ENCODE peak calls at places on chromosomes 16 and 17, in four cellular contexts. G is colonic mucosa; K is CD8-positive, alpha-beta memory T cell; U is spleen. F is an unnamed sample.

GRCh38 chr16:27432600-27432957 is 30.6 kb downstream of the IL21R start:
- DNase-seq in U (peak), K (no peak), G (no peak), F (peak)

GRCh38 chr17:49890077-49890821 is 42.4 kb upstream of the TAC4 start:
- DNase-seq in G (no peak), U (no peak), K (no peak), F (no peak)

GRCh38 chr16:25841776-25842175 is 150.0 kb downstream of the HS3ST4 start:
- DNase-seq in U (no peak), K (no peak), G (no peak), F (no peak)

GRCh38 chr16:77951788-77952187 is 70.6 kb upstream of the CLEC3A start:
- DNase-seq in K (no peak), U (no peak), G (no peak), F (no peak)

GRCh38 chr16:23284584-23284983 is 17.5 kb upstream of the SCNN1B start:
- DNase-seq in U (no peak), K (no peak), G (no peak), F (no peak)

GRCh38 chr16:83627996-83628395 is 179.8 kb upstream of the HSBP1 start:
- DNase-seq in U (no peak), K (no peak), G (no peak), F (no peak)

GRCh38 chr17:12320286-12320685 is 299.6 kb downstream of the MAP2K4 start:
- DNase-seq in U (no peak), G (no peak), K (no peak), F (peak)

GRCh38 chr17:59003860-59004259 is 102.8 kb downstream of the TRIM37 start:
- DNase-seq in G (no peak), K (no peak), U (no peak), F (no peak)

GRCh38 chr17:44920565-44920940 is 5.3 kb upstream of the GFAP start:
- DNase-seq in K (no peak), U (peak), G (no peak), F (no peak)

GRCh38 chr16:49696414-49697101 is 159.4 kb downstream of the ZNF423 start:
- DNase-seq in U (no peak), G (no peak), K (no peak), F (no peak)

GRCh38 chr17:4186244-4186920 is 43.4 kb downstream of the CYB5D2 start:
- DNase-seq in U (no peak), G (no peak), K (no peak), F (no peak)

GRCh38 chr16:66913711-66914110 is 5.0 kb downstream of the CDH16 start:
- DNase-seq in U (no peak), G (no peak), K (no peak), F (no peak)

GRCh38 chr16:27689711-27690110 is 139.8 kb downstream of the KATNIP start:
- DNase-seq in U (no peak), G (no peak), K (no peak), F (no peak)

GRCh38 chr16:25176136-25176535 is 40.6 kb upstream of the AQP8 start:
- DNase-seq in U (no peak), K (no peak), G (no peak), F (no peak)

GRCh38 chr17:52148288-52148968 is 10.1 kb downstream of the CA10 start:
- DNase-seq in U (no peak), G (no peak), K (no peak), F (no peak)

GRCh38 chr17:45177563-45177962 is 15.9 kb downstream of the HEXIM2 start:
- DNase-seq in K (no peak), U (no peak), G (no peak), F (no peak)

GRCh38 chr17:48601528-48602430 is 3.0 kb downstream of the HOXB6 start:
- DNase-seq in K (no peak), U (no peak), G (peak), F (no peak)

GRCh38 chr16:82070656-82071369 is 35.8 kb downstream of the HSD17B2 start:
- DNase-seq in U (no peak), G (no peak), K (no peak), F (peak)

GRCh38 chr16:57092786-57093301 is 461 bp downstream of the CPNE2 start:
- DNase-seq in K (peak), U (peak), G (peak), F (no peak)

GRCh38 chr17:74369221-74369620 is 1.9 kb downstream of the GPR142 start:
- DNase-seq in U (peak), K (no peak), G (peak), F (no peak)

GRCh38 chr17:1030684-1031557 is 34.0 kb downstream of the TIMM22 start:
- DNase-seq in G (no peak), K (no peak), U (no peak), F (no peak)
- H3K4me3 ChIP-seq in G (peak), K (no peak), U (no peak), F (no peak)

GRCh38 chr16:10266809-10267208 is 84.6 kb upstream of the GRIN2A start:
- DNase-seq in U (no peak), G (no peak), K (no peak), F (no peak)

GRCh38 chr16:10265770-10266615 is 83.8 kb upstream of the GRIN2A start:
- DNase-seq in K (no peak), G (no peak), U (no peak), F (no peak)

GRCh38 chr16:10256855-10257641 is 74.8 kb upstream of the GRIN2A start:
- DNase-seq in G (peak), U (peak), K (peak), F (no peak)

GRCh38 chr16:10261077-10261476 is 78.8 kb upstream of the GRIN2A start:
- DNase-seq in G (no peak), U (no peak), K (no peak), F (no peak)

DNA sequence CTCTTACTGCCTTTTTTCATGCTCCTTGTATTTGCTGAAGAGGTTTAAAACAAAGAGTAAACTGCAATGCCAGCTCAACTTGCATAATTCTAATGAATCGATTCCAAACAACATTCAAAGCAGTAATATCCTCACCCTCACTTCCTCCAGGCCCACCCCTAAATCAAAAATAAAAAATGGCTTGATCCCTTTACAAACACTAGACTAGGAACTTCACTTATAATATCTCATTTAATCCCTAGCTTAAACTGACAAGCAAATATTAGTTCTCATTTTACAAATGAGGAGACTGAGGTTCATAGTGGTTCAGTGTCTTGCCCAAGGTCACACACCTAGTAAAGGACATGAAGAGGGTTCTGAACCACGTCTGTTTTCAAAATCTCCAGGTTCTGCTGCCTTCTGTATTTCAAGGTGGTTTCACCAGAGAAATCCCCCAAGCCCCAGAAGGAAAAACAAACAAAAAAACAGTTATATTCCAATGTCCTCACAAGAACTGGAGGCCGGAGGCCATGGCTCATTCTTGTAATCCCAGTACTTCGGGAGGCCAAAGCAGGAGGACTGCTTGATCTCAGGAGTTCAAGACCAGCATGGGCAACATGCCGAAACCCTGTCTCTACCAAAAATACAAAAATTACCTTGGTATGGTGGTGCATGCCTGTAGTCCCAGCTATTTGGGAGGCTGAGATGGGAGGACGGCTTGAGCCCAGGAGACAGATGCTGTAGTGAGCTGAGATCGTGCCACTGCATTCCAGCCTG is 80.3 kb upstream of the GRIN2A start:
- DNase-seq in U (no peak), G (no peak), K (no peak), F (no peak)
- H3K4me3 ChIP-seq in U (no peak), G (no peak), K (no peak), F (no peak)

GRCh38 chr16:13111747-13112146 is 210.3 kb downstream of the SHISA9 start:
- DNase-seq in K (no peak), G (no peak), U (no peak), F (no peak)
- H3K4me3 ChIP-seq in K (no peak), G (no peak), U (no peak), F (no peak)

DNA sequence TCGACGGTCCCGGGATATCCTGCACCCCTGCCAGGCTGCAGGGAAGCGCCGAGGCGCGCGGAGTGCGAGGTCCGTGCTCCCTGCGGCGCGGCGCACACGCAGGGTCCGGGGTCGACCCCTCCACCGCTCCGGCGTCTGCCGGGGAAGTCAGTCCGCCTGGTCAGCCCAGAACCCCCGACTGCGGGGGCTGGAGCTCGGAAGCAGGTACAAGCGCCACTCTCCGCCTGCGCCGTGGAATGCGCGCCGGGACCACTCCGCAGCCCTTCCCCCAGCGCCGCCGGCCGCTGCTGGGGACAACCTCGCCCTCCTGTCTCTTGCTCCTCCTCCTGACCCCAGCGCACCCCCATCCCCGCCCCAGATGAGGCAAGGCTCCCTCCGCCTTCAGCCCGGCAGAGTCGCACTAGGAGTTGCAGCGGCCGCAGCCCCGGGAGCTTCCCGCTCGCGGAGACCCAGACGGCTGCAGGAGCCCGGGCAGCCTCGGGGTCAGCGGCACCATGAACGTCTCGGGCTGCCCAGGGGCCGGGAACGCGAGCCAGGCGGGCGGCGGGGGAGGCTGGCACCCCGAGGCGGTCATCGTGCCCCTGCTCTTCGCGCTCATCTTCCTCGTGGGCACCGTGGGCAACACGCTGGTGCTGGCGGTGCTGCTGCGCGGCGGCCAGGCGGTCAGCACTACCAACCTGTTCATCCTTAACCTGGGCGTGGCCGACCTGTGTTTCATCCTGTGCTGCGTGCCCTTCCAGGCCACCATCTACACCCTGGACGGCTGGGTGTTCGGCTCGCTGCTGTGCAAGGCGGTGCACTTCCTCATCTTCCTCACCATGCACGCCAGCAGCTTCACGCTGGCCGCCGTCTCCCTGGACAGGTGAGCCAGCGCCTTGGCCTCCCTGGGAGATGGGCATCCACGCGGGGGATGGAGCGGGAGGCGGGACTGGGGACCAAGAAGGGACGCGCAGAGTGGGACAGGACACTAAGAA is at the start of gene GALR2:
- DNase-seq in U (peak), G (no peak), K (no peak), F (no peak)
- H3K4me3 ChIP-seq in U (peak), G (peak), K (peak), F (no peak)

GRCh38 chr16:85481206-85481605 is 131.9 kb upstream of the GSE1 start:
- DNase-seq in K (no peak), G (no peak), U (no peak), F (no peak)

GRCh38 chr16:85483424-85483823 is 129.7 kb upstream of the GSE1 start:
- DNase-seq in G (no peak), K (no peak), U (no peak), F (no peak)

GRCh38 chr16:85481738-85482137 is 131.4 kb upstream of the GSE1 start:
- DNase-seq in K (no peak), U (no peak), G (no peak), F (no peak)

GRCh38 chr16:85479972-85480726 is 133.0 kb upstream of the GSE1 start:
- DNase-seq in K (peak), U (peak), G (peak), F (no peak)

GRCh38 chr16:85480727-85481101 is 132.4 kb upstream of the GSE1 start:
- DNase-seq in U (no peak), G (no peak), K (no peak), F (no peak)
- H3K4me3 ChIP-seq in U (peak), G (no peak), K (no peak), F (no peak)

DNA sequence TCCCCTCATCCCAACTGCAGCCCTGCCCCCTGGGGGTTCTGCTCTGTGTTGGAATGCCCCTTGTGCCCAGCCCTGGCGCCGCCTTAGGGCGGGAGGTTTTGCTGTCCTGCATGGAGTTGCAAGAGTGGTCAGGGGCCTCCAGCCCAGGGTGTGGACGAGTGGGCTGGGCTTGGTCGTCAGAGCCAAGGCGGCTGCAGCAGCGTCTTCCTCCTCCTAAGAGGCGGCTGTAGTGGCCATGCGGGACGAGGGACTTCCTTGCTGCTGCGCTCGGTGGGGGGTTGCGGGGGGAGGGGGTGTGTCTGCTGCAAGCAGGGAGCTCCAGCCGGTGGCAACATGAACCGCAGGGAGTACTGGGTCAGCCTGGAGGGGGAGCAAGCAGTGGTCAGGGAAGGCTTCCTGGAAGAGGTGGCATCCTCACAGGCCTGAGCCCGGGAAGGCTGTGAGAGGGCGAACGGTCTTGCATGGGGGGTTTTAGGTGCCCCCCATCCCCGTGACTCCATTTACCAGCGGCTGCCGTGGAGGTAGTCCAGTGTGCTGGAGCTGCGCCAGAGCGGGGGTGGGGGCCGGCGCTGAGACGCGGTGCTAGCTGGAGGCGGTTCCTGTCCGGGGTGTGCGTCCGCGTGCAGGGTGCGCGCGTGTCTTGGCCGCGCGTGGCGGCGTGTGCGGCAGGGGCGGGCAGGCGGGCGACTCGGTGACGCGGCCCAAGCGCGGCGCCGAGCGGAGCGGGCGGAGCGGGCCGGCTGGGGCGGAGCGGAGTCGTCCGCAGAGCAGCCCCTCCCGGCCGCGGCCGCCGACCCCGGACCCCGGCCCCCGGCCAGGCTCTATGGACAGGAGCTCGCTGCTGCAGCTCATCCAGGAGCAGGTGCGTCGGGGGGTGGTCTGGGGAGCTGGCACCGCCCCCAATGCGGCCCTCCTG is at the start of gene RHBDL1:
- DNase-seq in G (no peak), K (no peak), U (no peak), F (peak)
- H3K4me3 ChIP-seq in G (peak), K (no peak), U (peak), F (peak)

DNA sequence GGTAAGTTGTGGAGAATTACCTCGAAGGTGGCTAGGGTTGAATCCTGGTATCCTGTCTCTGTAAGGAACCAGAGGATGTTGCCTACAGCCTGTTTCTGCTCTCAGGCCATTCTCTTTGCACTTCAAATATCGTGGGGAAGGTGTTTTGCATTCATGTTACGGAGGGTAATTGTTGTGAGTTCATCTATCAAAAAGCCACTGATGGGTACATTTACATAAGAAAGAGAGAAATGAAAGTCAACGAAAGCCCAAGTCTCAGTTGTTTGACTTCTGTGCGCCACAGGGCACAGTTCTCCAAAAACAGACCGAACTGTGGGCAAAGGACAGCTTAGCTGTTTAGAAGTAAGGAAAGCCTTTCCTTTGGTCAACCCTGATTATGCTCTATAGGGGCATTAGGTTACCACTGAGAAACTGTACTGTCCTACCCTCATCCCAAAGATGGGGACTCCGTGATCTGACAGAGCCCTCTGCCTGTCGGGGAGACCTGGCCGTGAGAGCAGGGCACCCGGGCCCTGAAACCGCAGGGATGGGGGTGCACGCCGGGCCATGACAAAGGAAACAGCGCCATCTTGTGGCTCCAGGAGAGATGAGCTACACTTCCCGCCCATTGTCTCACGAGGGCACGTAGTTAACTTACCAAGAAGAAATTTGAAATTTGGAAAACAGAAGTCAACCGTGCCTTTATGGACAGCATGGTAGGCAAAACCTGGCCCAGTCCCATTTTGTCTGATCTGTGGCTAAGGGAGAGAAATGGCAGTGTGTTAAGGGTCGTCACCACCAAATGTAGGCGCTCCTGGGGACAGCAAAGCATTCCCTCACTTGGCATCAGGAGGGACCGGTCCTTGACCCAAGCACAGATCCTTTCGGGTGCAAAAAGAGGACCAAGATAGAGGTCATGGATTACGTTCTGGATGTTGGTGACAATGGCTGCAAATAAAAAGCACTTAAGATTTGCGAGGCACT is 74.5 kb upstream of the DYNLRB2 start:
- DNase-seq in G (peak), U (peak), K (peak), F (peak)
- H3K4me3 ChIP-seq in G (no peak), U (peak), K (no peak), F (no peak)

GRCh38 chr17:40735016-40735415 is 20.1 kb downstream of the KRT25 start:
- DNase-seq in U (no peak), G (no peak), K (no peak), F (no peak)
- H3K4me3 ChIP-seq in U (no peak), G (no peak), K (no peak), F (no peak)

GRCh38 chr17:82338858-82339633 is 5.5 kb upstream of the SECTM1 start:
- DNase-seq in U (peak), K (no peak), G (peak), F (peak)
- H3K4me3 ChIP-seq in U (peak), K (no peak), G (peak), F (peak)

DNA sequence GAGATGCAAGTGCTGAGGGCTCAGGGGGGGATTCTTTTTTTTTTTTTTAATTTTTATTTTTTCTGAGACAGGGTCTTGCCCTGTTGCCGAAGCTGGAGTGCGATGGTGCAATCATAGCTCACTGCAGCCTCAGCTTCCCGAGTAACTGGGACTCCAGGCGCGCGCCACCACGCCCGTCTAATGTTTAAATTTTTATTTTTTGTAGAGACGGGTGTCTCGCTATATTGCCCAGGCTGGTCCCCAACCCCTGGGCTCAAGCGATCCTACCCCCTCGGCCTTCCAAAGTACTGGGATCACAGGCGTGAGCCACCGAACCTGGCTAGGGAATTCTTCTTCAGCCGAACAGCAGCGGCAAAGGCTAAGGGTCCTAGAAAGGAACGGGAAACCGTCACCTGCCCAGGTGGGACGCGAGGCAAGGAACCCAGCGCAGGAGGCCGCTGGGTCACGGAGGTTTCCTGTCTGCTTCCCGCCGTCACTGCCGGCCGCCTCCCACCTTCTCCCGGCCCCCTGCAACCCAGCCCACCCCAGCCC is 13.3 kb upstream of the OR1F1 start:
- DNase-seq in K (no peak), U (peak), G (no peak), F (no peak)
- H3K4me3 ChIP-seq in K (no peak), U (no peak), G (no peak), F (peak)